ENCODE peak calls at places on chromosomes 2 and 18, in five cellular contexts. W is cardiac fibroblast, M is Peyer's patch, V is fibroblast of lung, F is fibroblast of pulmonary artery. Z is an unnamed sample.

GRCh38 chr18:48801728-48802542 is 148.8 kb downstream of the SMAD7 start:
- DNase-seq in W (no peak), M (peak; percentile 81), V (no peak), F (no peak), Z (peak; percentile 71)

GRCh38 chr18:37393945-37394609 is 171.5 kb downstream of the CELF4 start:
- DNase-seq in W (peak; percentile 26), M (peak; percentile 64), V (peak; percentile 90), F (peak; percentile 88), Z (peak; percentile 39)

GRCh38 chr2:18312818-18313217 is 247.6 kb downstream of the RDH14 start:
- DNase-seq in W (no peak), M (no peak), V (no peak), F (no peak), Z (no peak)

GRCh38 chr18:57052173-57052572 is 94.7 kb upstream of the BOD1L2 start:
- DNase-seq in W (no peak), M (no peak), V (no peak), F (no peak), Z (no peak)

GRCh38 chr2:41040782-41041181 is 588.9 kb upstream of the SLC8A1 start:
- DNase-seq in W (no peak), M (no peak), V (no peak), F (no peak), Z (no peak)

GRCh38 chr18:79739440-79739778 is 58.3 kb upstream of the KCNG2 start:
- DNase-seq in W (no peak), M (no peak), V (no peak), F (no peak), Z (no peak)

GRCh38 chr2:218806346-218806978 is 24.5 kb downstream of the CYP27A1 start:
- DNase-seq in W (peak; percentile 100), M (peak; percentile 68), V (peak; percentile 99), F (peak; percentile 99), Z (no peak)

GRCh38 chr2:118123561-118124232 is 35.4 kb downstream of the INSIG2 start:
- DNase-seq in W (peak; percentile 75), M (no peak), V (peak; percentile 61), F (peak; percentile 76), Z (no peak)

GRCh38 chr2:217086038-217086522 is 226.2 kb upstream of the TNP1 start:
- DNase-seq in W (peak; percentile 53), M (no peak), V (peak; percentile 33), F (no peak), Z (no peak)

GRCh38 chr2:231634412-231634811 is 41.7 kb downstream of the TEX44 start:
- DNase-seq in W (no peak), M (no peak), V (no peak), F (no peak), Z (no peak)

GRCh38 chr18:48800479-48800876 is 150.3 kb downstream of the SMAD7 start:
- DNase-seq in W (no peak), M (peak; percentile 27), V (no peak), F (no peak), Z (no peak)

GRCh38 chr2:232389327-232389726 is 10.8 kb downstream of the ALPP start:
- DNase-seq in W (peak; percentile 39), M (no peak), V (no peak), F (peak; percentile 20), Z (no peak)

GRCh38 chr2:50872543-50872942 is 159.4 kb downstream of the NRXN1 start:
- DNase-seq in W (no peak), M (no peak), V (no peak), F (no peak), Z (no peak)

GRCh38 chr2:156687715-156688114 is 251.5 kb downstream of the GPD2 start:
- DNase-seq in W (peak; percentile 45), M (no peak), V (peak; percentile 54), F (peak; percentile 21), Z (no peak)

GRCh38 chr2:226796840-226797288 is 2.8 kb downstream of the IRS1 start:
- DNase-seq in W (peak; percentile 53), M (peak; percentile 53), V (peak; percentile 81), F (peak; percentile 21), Z (peak; percentile 35)

GRCh38 chr18:66694857-66695256 is 91.0 kb upstream of the CDH19 start:
- DNase-seq in W (no peak), M (no peak), V (no peak), F (no peak), Z (no peak)

GRCh38 chr2:210215120-210215519 is 10.1 kb downstream of the ACADL start:
- DNase-seq in W (no peak), M (no peak), V (no peak), F (no peak), Z (no peak)

GRCh38 chr2:39150890-39151497 is 30.1 kb upstream of the SOS1 start:
- DNase-seq in W (no peak), M (no peak), V (no peak), F (no peak), Z (no peak)

GRCh38 chr2:105776560-105776928 is 31.8 kb downstream of the NCK2 start:
- DNase-seq in W (no peak), M (no peak), V (no peak), F (no peak), Z (no peak)

GRCh38 chr2:68121873-68122679 is 35.6 kb upstream of the PNO1 start:
- DNase-seq in W (peak; percentile 91), M (peak; percentile 95), V (peak; percentile 89), F (peak; percentile 92), Z (peak; percentile 89)

GRCh38 chr2:118417417-118418125 is 329.3 kb downstream of the INSIG2 start:
- DNase-seq in W (peak; percentile 63), M (no peak), V (peak; percentile 8), F (peak; percentile 2), Z (no peak)

GRCh38 chr2:62724886-62725711 is 19.6 kb downstream of the EHBP1 start:
- DNase-seq in W (no peak), M (peak; percentile 50), V (no peak), F (no peak), Z (peak; percentile 65)
- TF ChIP-seq CTCF in W (peak; percentile 20), M (no peak), V (no peak), F (peak; percentile 1), Z (no peak)

DNA sequence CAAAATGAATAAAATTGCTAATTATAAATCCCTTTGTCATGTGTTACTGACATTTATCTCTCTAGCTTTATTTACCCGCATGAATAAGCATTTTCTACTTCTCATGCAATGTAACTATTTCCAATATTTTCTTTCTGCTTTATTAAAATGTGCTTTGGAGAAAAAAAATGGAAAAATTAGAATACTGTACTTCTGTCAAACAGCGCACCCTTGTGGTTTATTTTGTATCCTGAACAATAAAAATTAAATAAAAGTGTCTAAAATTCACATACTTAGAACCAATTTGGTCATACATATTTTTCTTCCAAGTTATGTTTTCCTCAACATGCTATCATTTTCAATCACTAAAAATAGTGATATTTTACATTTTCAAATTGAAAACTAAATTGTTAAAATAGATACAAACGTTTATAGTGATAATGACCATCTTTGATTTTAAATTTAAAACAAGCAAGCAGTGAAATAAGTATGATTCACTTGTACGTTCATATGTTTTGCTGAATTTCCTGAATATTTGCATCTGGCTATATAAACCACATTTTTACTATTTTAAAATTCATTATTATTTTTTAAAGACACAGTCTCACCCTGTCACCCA is 95.8 kb upstream of the GRB14 start:
- DNase-seq in W (peak; percentile 72), M (no peak), V (peak; percentile 49), F (peak; percentile 65), Z (peak; percentile 19)
- TF ChIP-seq CTCF in W (peak; percentile 36), M (peak; percentile 63), V (no peak), F (peak; percentile 46), Z (no peak)

GRCh38 chr2:12722445-12723316 is 5.9 kb downstream of the TRIB2 start:
- DNase-seq in W (peak; percentile 75), M (no peak), V (no peak), F (no peak), Z (no peak)
- TF ChIP-seq CTCF in W (peak; percentile 22), M (no peak), V (no peak), F (peak; percentile 23), Z (no peak)

GRCh38 chr18:53553030-53553429 is 671.4 kb downstream of the MBD2 start:
- DNase-seq in W (no peak), M (no peak), V (no peak), F (no peak), Z (no peak)
- TF ChIP-seq CTCF in W (no peak), M (no peak), V (no peak), F (no peak), Z (no peak)

DNA sequence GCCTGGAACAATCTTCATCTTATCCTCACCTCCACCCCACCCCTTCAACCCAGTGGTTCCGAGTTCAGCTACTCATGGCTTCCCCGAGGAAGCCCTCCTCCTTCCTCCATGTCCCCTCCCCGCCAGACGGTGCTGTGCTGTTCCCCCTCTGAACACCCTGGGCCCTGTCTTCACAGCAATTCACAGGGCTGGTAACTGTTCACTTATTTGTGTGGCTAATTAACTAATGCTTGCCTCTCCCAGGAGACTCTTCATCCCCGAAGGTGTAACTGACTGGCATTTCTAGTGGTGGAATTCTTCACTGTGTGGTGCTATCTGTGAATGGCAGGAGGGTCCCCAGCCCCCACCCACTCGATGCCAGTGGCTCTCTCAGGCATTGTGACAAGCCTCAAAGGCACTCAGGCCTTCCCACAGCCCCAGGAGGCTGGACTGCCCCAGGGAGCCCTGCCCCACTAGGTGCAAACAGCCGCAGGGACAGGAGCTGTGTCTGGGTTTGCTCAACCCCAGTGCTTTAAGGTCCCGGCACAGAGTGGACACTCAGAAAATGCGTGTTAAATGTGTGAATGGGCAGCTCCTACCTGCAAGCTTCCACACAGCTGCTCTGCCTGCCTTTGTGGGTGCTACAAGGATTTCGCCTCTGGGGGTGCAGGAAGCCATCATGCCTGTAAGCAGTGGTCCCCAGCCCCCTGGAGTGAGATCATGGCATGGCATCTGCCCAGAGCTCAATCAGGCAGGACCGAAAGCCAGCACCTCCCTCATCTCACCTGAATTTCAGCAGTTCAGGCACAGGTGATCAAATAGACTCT is 133.6 kb upstream of the ID2 start:
- DNase-seq in W (no peak), M (no peak), V (no peak), F (no peak), Z (no peak)
- TF ChIP-seq CTCF in W (no peak), M (no peak), V (no peak), F (no peak), Z (no peak)

GRCh38 chr18:8948011-8948410 is 154.5 kb upstream of the NDUFV2 start:
- DNase-seq in W (no peak), M (no peak), V (no peak), F (no peak), Z (no peak)

GRCh38 chr18:8949206-8949605 is 153.3 kb upstream of the NDUFV2 start:
- DNase-seq in W (no peak), M (no peak), V (no peak), F (no peak), Z (no peak)

GRCh38 chr18:8946046-8946838 is 156.3 kb upstream of the NDUFV2 start:
- DNase-seq in W (peak; percentile 98), M (no peak), V (peak; percentile 98), F (peak; percentile 96), Z (no peak)

GRCh38 chr18:8947576-8947975 is 154.9 kb upstream of the NDUFV2 start:
- DNase-seq in W (peak; percentile 28), M (no peak), V (no peak), F (no peak), Z (no peak)

GRCh38 chr18:8948471-8949149 is 153.9 kb upstream of the NDUFV2 start:
- DNase-seq in W (peak; percentile 88), M (no peak), V (peak; percentile 72), F (peak; percentile 79), Z (no peak)
- TF ChIP-seq CTCF in W (no peak), M (no peak), V (no peak), F (no peak), Z (no peak)

GRCh38 chr2:146412625-146413024 is 1432.2 kb upstream of the ACVR2A start:
- DNase-seq in W (no peak), M (no peak), V (no peak), F (no peak), Z (no peak)
- TF ChIP-seq CTCF in W (no peak), M (no peak), V (no peak), F (no peak), Z (no peak)

GRCh38 chr2:207458582-207458981 is 71.2 kb upstream of the CREB1 start:
- DNase-seq in W (no peak), M (no peak), V (no peak), F (no peak), Z (no peak)
- TF ChIP-seq CTCF in W (no peak), M (no peak), V (no peak), F (no peak), Z (no peak)

Z was measured in mucosa of descending colon.